ENCODE peak calls at places on chromosomes 16 and 17, in seven cellular contexts. One of them, this sample, is unnamed.

GRCh38 chr17:2237521-2237921 is 66.1 kb downstream of the SMG6 start:
- DNase-seq in right atrium auricular region: no peak
- DNase-seq in heart left ventricle: no peak
- DNase-seq in Peyer's patch: no peak
- DNase-seq in upper lobe of left lung: no peak
- DNase-seq in upper lobe of right lung: no peak
- DNase-seq in stomach: no peak
- DNase-seq in this sample: no peak

GRCh38 chr17:45302649-45303173 is 14.1 kb downstream of the MAP3K14 start:
- DNase-seq in stomach: no peak
- DNase-seq in upper lobe of left lung: no peak
- DNase-seq in upper lobe of right lung: no peak
- DNase-seq in right atrium auricular region: no peak
- DNase-seq in Peyer's patch: no peak
- DNase-seq in heart left ventricle: no peak
- DNase-seq in this sample: peak

GRCh38 chr16:80265624-80266306 is 275.0 kb upstream of the DYNLRB2 start:
- DNase-seq in stomach: no peak
- DNase-seq in heart left ventricle: no peak
- DNase-seq in Peyer's patch: no peak
- DNase-seq in upper lobe of left lung: no peak
- DNase-seq in right atrium auricular region: no peak
- DNase-seq in upper lobe of right lung: no peak
- DNase-seq in this sample: no peak

GRCh38 chr17:79810138-79811027 is 13.5 kb upstream of the CBX8 start:
- DNase-seq in right atrium auricular region: no peak
- DNase-seq in Peyer's patch: peak
- DNase-seq in upper lobe of right lung: no peak
- DNase-seq in heart left ventricle: peak
- DNase-seq in upper lobe of left lung: peak
- DNase-seq in stomach: peak
- DNase-seq in this sample: peak

GRCh38 chr17:66393038-66393437 is 90.6 kb downstream of the PRKCA start:
- DNase-seq in stomach: no peak
- DNase-seq in upper lobe of right lung: no peak
- DNase-seq in Peyer's patch: no peak
- DNase-seq in heart left ventricle: no peak
- DNase-seq in right atrium auricular region: no peak
- DNase-seq in upper lobe of left lung: no peak
- DNase-seq in this sample: no peak

GRCh38 chr17:20797292-20797691 is 217.8 kb downstream of the CDRT15L2 start:
- DNase-seq in Peyer's patch: no peak
- DNase-seq in stomach: no peak
- DNase-seq in right atrium auricular region: no peak
- DNase-seq in upper lobe of right lung: no peak
- DNase-seq in upper lobe of left lung: no peak
- DNase-seq in heart left ventricle: no peak
- DNase-seq in this sample: no peak

GRCh38 chr17:82465023-82465603 is 6.6 kb downstream of the NARF start:
- DNase-seq in upper lobe of left lung: no peak
- DNase-seq in upper lobe of right lung: no peak
- DNase-seq in right atrium auricular region: no peak
- DNase-seq in stomach: no peak
- DNase-seq in Peyer's patch: no peak
- DNase-seq in heart left ventricle: no peak
- DNase-seq in this sample: no peak

GRCh38 chr16:85137323-85138072 is 25.2 kb upstream of the CIBAR2 start:
- DNase-seq in right atrium auricular region: peak
- DNase-seq in heart left ventricle: peak
- DNase-seq in stomach: peak
- DNase-seq in upper lobe of left lung: peak
- DNase-seq in upper lobe of right lung: peak
- DNase-seq in Peyer's patch: peak
- DNase-seq in this sample: peak

GRCh38 chr17:29115906-29116651 is 64.1 kb downstream of the MYO18A start:
- DNase-seq in upper lobe of right lung: no peak
- DNase-seq in heart left ventricle: no peak
- DNase-seq in stomach: no peak
- DNase-seq in right atrium auricular region: no peak
- DNase-seq in Peyer's patch: no peak
- DNase-seq in upper lobe of left lung: no peak
- DNase-seq in this sample: no peak

GRCh38 chr17:50905460-50905803 is 39.3 kb upstream of the TOB1 start:
- DNase-seq in right atrium auricular region: no peak
- DNase-seq in upper lobe of right lung: peak
- DNase-seq in Peyer's patch: no peak
- DNase-seq in heart left ventricle: no peak
- DNase-seq in stomach: peak
- DNase-seq in upper lobe of left lung: peak
- DNase-seq in this sample: no peak

GRCh38 chr17:19017804-19018599 is 13.4 kb upstream of the FAM83G start:
- DNase-seq in upper lobe of left lung: no peak
- DNase-seq in Peyer's patch: no peak
- DNase-seq in upper lobe of right lung: peak
- DNase-seq in stomach: no peak
- DNase-seq in right atrium auricular region: no peak
- DNase-seq in heart left ventricle: peak
- DNase-seq in this sample: peak

GRCh38 chr16:27718136-27718766 is 168.3 kb downstream of the KATNIP start:
- DNase-seq in right atrium auricular region: no peak
- DNase-seq in stomach: no peak
- DNase-seq in heart left ventricle: peak
- DNase-seq in upper lobe of left lung: no peak
- DNase-seq in Peyer's patch: peak
- DNase-seq in upper lobe of right lung: peak
- DNase-seq in this sample: peak

GRCh38 chr17:76485569-76485968 is 15.7 kb downstream of the RHBDF2 start:
- DNase-seq in upper lobe of right lung: no peak
- DNase-seq in right atrium auricular region: no peak
- DNase-seq in stomach: no peak
- DNase-seq in heart left ventricle: no peak
- DNase-seq in Peyer's patch: no peak
- DNase-seq in upper lobe of left lung: peak
- DNase-seq in this sample: no peak

GRCh38 chr17:50620237-50620636 is 14.4 kb upstream of the ABCC3 start:
- DNase-seq in upper lobe of right lung: no peak
- DNase-seq in heart left ventricle: no peak
- DNase-seq in stomach: no peak
- DNase-seq in Peyer's patch: no peak
- DNase-seq in right atrium auricular region: no peak
- DNase-seq in upper lobe of left lung: no peak
- DNase-seq in this sample: no peak

GRCh38 chr16:11152677-11153321 is 103.2 kb downstream of the SOCS1 start:
- DNase-seq in right atrium auricular region: no peak
- DNase-seq in stomach: no peak
- DNase-seq in upper lobe of right lung: no peak
- DNase-seq in Peyer's patch: peak
- DNase-seq in heart left ventricle: no peak
- DNase-seq in upper lobe of left lung: peak
- DNase-seq in this sample: peak

GRCh38 chr17:8629371-8630226 is 926 bp downstream of the MYH10 start:
- DNase-seq in right atrium auricular region: no peak
- DNase-seq in heart left ventricle: peak
- DNase-seq in stomach: no peak
- DNase-seq in Peyer's patch: peak
- DNase-seq in upper lobe of left lung: no peak
- DNase-seq in upper lobe of right lung: peak
- DNase-seq in this sample: peak

GRCh38 chr17:77869041-77869595 is 89.4 kb upstream of the TNRC6C start:
- DNase-seq in stomach: no peak
- DNase-seq in Peyer's patch: no peak
- DNase-seq in upper lobe of left lung: no peak
- DNase-seq in right atrium auricular region: no peak
- DNase-seq in heart left ventricle: peak
- DNase-seq in upper lobe of right lung: peak
- DNase-seq in this sample: peak

GRCh38 chr16:55088098-55088497 is 157.4 kb downstream of the IRX5 start:
- DNase-seq in Peyer's patch: no peak
- DNase-seq in right atrium auricular region: no peak
- DNase-seq in stomach: no peak
- DNase-seq in heart left ventricle: no peak
- DNase-seq in upper lobe of left lung: no peak
- DNase-seq in upper lobe of right lung: no peak
- DNase-seq in this sample: no peak

GRCh38 chr16:3922241-3922640 is 41.7 kb upstream of the CREBBP start:
- DNase-seq in upper lobe of left lung: no peak
- DNase-seq in upper lobe of right lung: peak
- DNase-seq in stomach: no peak
- DNase-seq in right atrium auricular region: no peak
- DNase-seq in heart left ventricle: no peak
- DNase-seq in Peyer's patch: no peak
- DNase-seq in this sample: peak

GRCh38 chr17:73318861-73319260 is 7.1 kb upstream of the CDC42EP4 start:
- DNase-seq in stomach: no peak
- DNase-seq in upper lobe of right lung: no peak
- DNase-seq in right atrium auricular region: no peak
- DNase-seq in upper lobe of left lung: peak
- DNase-seq in Peyer's patch: no peak
- DNase-seq in heart left ventricle: no peak
- DNase-seq in this sample: no peak

GRCh38 chr17:76134911-76135809 is 5.9 kb downstream of the FOXJ1 start:
- DNase-seq in heart left ventricle: no peak
- DNase-seq in upper lobe of right lung: no peak
- DNase-seq in upper lobe of left lung: no peak
- DNase-seq in right atrium auricular region: no peak
- DNase-seq in stomach: no peak
- DNase-seq in Peyer's patch: peak
- DNase-seq in this sample: peak

GRCh38 chr16:62751218-62751617 is 715.0 kb upstream of the CDH8 start:
- DNase-seq in right atrium auricular region: no peak
- DNase-seq in heart left ventricle: no peak
- DNase-seq in Peyer's patch: no peak
- DNase-seq in stomach: no peak
- DNase-seq in upper lobe of left lung: no peak
- DNase-seq in upper lobe of right lung: no peak
- DNase-seq in this sample: no peak

GRCh38 chr17:37170881-37171460 is 204.8 kb upstream of the C17orf78 start:
- DNase-seq in upper lobe of left lung: no peak
- DNase-seq in Peyer's patch: no peak
- DNase-seq in heart left ventricle: no peak
- DNase-seq in right atrium auricular region: no peak
- DNase-seq in stomach: no peak
- DNase-seq in upper lobe of right lung: no peak
- DNase-seq in this sample: no peak

GRCh38 chr16:995087-995486 is 13.5 kb downstream of the SOX8 start:
- DNase-seq in upper lobe of right lung: no peak
- DNase-seq in stomach: no peak
- DNase-seq in right atrium auricular region: no peak
- DNase-seq in upper lobe of left lung: no peak
- DNase-seq in heart left ventricle: no peak
- DNase-seq in Peyer's patch: no peak
- DNase-seq in this sample: no peak

DNA sequence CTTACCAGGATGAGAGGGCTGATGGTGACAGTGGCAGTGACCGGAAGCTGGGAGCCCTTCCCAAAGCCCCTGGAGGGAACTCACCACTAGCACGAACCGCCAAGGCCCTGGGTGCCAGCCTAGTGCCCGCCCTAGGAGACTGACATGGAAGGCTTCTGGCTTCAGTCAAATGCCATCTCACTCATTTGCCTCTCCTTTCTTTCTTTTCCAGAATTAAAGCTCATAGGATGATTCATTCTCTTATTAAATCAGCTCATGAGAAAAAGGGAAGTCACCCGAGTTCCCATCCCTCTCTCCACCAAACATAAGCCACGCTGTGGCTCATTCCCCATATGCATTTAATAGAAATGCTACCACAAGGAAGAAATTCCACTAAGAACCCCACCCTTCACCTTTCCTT is 12.1 kb downstream of the CUEDC1 start:
- DNase-seq in upper lobe of right lung: no peak
- DNase-seq in heart left ventricle: no peak
- DNase-seq in upper lobe of left lung: no peak
- DNase-seq in Peyer's patch: no peak
- DNase-seq in stomach: no peak
- DNase-seq in right atrium auricular region: no peak
- DNase-seq in this sample: no peak
- H3K27ac ChIP-seq in upper lobe of right lung: peak
- H3K27ac ChIP-seq in heart left ventricle: peak
- H3K27ac ChIP-seq in upper lobe of left lung: no peak
- H3K27ac ChIP-seq in Peyer's patch: no peak
- H3K27ac ChIP-seq in stomach: peak
- H3K27ac ChIP-seq in right atrium auricular region: peak
- H3K27ac ChIP-seq in this sample: no peak

GRCh38 chr17:32588982-32589381 is 102.2 kb downstream of the CDK5R1 start:
- DNase-seq in upper lobe of left lung: no peak
- DNase-seq in upper lobe of right lung: no peak
- DNase-seq in heart left ventricle: no peak
- DNase-seq in stomach: no peak
- DNase-seq in right atrium auricular region: no peak
- DNase-seq in Peyer's patch: no peak
- DNase-seq in this sample: no peak
- TF ChIP-seq CTCF in upper lobe of left lung: no peak
- TF ChIP-seq CTCF in upper lobe of right lung: no peak
- TF ChIP-seq CTCF in heart left ventricle: no peak
- TF ChIP-seq CTCF in stomach: peak
- TF ChIP-seq CTCF in right atrium auricular region: no peak
- TF ChIP-seq CTCF in Peyer's patch: no peak
- TF ChIP-seq CTCF in this sample: no peak

GRCh38 chr16:53078247-53078646 is 23.5 kb downstream of the CHD9 start:
- DNase-seq in Peyer's patch: no peak
- DNase-seq in heart left ventricle: no peak
- DNase-seq in upper lobe of left lung: no peak
- DNase-seq in right atrium auricular region: no peak
- DNase-seq in stomach: no peak
- DNase-seq in upper lobe of right lung: no peak
- DNase-seq in this sample: no peak
- H3K27ac ChIP-seq in Peyer's patch: no peak
- H3K27ac ChIP-seq in heart left ventricle: peak
- H3K27ac ChIP-seq in upper lobe of left lung: no peak
- H3K27ac ChIP-seq in right atrium auricular region: peak
- H3K27ac ChIP-seq in stomach: no peak
- H3K27ac ChIP-seq in upper lobe of right lung: no peak
- H3K27ac ChIP-seq in this sample: no peak

DNA sequence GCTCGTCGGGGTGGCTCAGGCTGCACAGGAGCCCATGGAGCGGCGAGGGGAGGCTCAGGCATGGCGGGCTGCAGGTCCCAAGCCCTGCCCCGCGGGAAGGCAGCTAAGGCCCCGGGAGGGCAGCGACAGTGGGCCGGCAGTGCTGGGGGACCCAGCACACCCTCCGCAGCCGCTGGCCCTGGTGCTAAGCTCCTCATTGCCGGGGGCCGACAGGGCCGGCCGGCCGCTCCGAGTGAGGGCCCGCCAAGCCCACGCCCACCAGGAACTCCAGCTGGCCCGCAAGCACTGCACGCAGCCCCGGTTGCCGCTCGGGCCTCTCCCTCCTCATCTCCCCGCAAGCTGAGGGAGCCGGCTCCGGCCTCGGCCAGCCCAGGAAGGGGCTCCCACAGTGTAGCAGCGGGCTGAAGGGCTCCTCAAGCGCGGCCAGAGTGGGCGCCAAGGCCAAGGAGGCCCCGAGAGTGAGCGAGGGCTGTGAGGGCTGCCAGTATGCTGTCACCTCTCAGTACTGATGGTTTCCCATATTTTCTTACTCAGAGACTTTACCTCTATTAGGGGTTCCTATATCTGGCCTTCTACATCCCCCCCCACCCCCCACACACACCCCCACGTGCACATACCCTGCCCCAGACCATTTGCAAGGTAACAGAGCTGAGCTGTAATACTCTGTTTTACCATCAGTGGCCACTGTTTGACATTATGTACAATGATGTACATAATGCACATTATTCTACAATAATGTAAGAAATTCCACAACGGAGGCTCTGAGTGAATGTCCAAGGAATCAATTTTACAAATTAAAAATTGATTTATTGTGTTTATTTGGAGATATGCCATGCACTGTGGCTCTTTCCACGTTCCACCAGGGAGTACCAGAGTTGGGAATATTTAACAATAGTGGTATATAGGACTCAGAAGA is 3.7 kb upstream of the VAT1L start:
- DNase-seq in Peyer's patch: no peak
- DNase-seq in heart left ventricle: no peak
- DNase-seq in right atrium auricular region: no peak
- DNase-seq in stomach: no peak
- DNase-seq in upper lobe of left lung: no peak
- DNase-seq in upper lobe of right lung: no peak
- DNase-seq in this sample: no peak
- TF ChIP-seq CTCF in Peyer's patch: no peak
- TF ChIP-seq CTCF in heart left ventricle: no peak
- TF ChIP-seq CTCF in right atrium auricular region: no peak
- TF ChIP-seq CTCF in stomach: no peak
- TF ChIP-seq CTCF in upper lobe of left lung: no peak
- TF ChIP-seq CTCF in upper lobe of right lung: peak
- TF ChIP-seq CTCF in this sample: peak

This sample was measured in spleen.